ENCODE peak calls at places on chromosome 22, in five cellular contexts. D is breast epithelium; G is psoas muscle; C is endodermal cell; X is CD8-positive, alpha-beta T cell. J is an unnamed sample.

GRCh38 chr22:27962268-27963191 is 43.5 kb upstream of the PITPNB start:
- DNase-seq in D (no peak), G (peak; percentile 77), C (no peak), X (no peak), J (no peak)

GRCh38 chr22:22090650-22091399 is 108.2 kb upstream of the TOP3B start:
- DNase-seq in D (no peak), G (no peak), C (no peak), X (no peak), J (no peak)

GRCh38 chr22:29524440-29525191 is 28.9 kb downstream of the THOC5 start:
- DNase-seq in D (no peak), G (no peak), C (peak; percentile 77), X (no peak), J (peak; percentile 34)

GRCh38 chr22:31680764-31681624 is 19.0 kb upstream of the PISD start:
- DNase-seq in D (no peak), G (no peak), C (no peak), X (no peak), J (no peak)

GRCh38 chr22:42862045-42862734 is 5.1 kb upstream of the ARFGAP3 start:
- DNase-seq in D (no peak), G (no peak), C (no peak), X (no peak), J (no peak)

GRCh38 chr22:22368516-22368915 is 123.9 kb downstream of the VPREB1 start:
- DNase-seq in D (no peak), G (no peak), C (no peak), X (no peak), J (no peak)

GRCh38 chr22:34639911-34640310 is 426.0 kb upstream of the ISX start:
- DNase-seq in D (no peak), G (no peak), C (no peak), X (no peak), J (no peak)

GRCh38 chr22:48171294-48171693 is 1408.8 kb downstream of the TBC1D22A start:
- DNase-seq in D (no peak), G (no peak), C (peak; percentile 74), X (no peak), J (no peak)

GRCh38 chr22:30263883-30264282 is 2.8 kb downstream of the OSM start:
- DNase-seq in D (no peak), G (no peak), C (no peak), X (no peak), J (no peak)

GRCh38 chr22:44109417-44109816 is 71.3 kb upstream of the PARVG start:
- DNase-seq in D (no peak), G (peak; percentile 4), C (no peak), X (no peak), J (no peak)

GRCh38 chr22:29801153-29801552 is 34.0 kb downstream of the UQCR10 start:
- DNase-seq in D (no peak), G (no peak), C (peak; percentile 64), X (no peak), J (no peak)

GRCh38 chr22:43396934-43397457 is 14.8 kb upstream of the MPPED1 start:
- DNase-seq in D (no peak), G (no peak), C (no peak), X (no peak), J (no peak)

GRCh38 chr22:46346680-46347405 is 11.3 kb downstream of the TRMU start:
- DNase-seq in D (no peak), G (peak; percentile 36), C (no peak), X (no peak), J (peak; percentile 82)

GRCh38 chr22:48675828-48676145 is 1151.9 kb downstream of the BRD1 start:
- DNase-seq in D (no peak), G (peak; percentile 38), C (no peak), X (no peak), J (no peak)

GRCh38 chr22:19603767-19604166 is 79.6 kb upstream of the CLDN5 start:
- DNase-seq in D (no peak), G (no peak), C (no peak), X (no peak), J (no peak)

GRCh38 chr22:22171357-22172218 is 73.0 kb upstream of the VPREB1 start:
- DNase-seq in D (no peak), G (no peak), C (peak; percentile 83), X (no peak), J (no peak)

GRCh38 chr22:44755956-44756361 is 3.6 kb downstream of the ARHGAP8 start:
- DNase-seq in D (peak; percentile 75), G (no peak), C (peak; percentile 77), X (no peak), J (peak; percentile 81)

GRCh38 chr22:44131412-44131811 is 49.3 kb upstream of the PARVG start:
- DNase-seq in D (no peak), G (peak; percentile 11), C (no peak), X (no peak), J (no peak)

GRCh38 chr22:45125198-45125597 is 38.5 kb upstream of the NUP50 start:
- DNase-seq in D (no peak), G (no peak), C (no peak), X (no peak), J (no peak)

GRCh38 chr22:43109511-43109910 is 1.0 kb upstream of the BIK start:
- DNase-seq in D (no peak), G (no peak), C (no peak), X (no peak), J (no peak)

GRCh38 chr22:45499746-45500145 is 2.9 kb upstream of the FBLN1 start:
- DNase-seq in D (no peak), G (peak; percentile 67), C (peak; percentile 49), X (no peak), J (no peak)

GRCh38 chr22:44207173-44207980 is 26.7 kb downstream of the PARVG start:
- DNase-seq in D (no peak), G (no peak), C (no peak), X (no peak), J (no peak)

GRCh38 chr22:22060200-22061084 is 77.9 kb upstream of the TOP3B start:
- DNase-seq in D (no peak), G (peak; percentile 76), C (peak; percentile 96), X (peak; percentile 7), J (peak; percentile 47)

GRCh38 chr22:30777589-30777988 is 82.9 kb downstream of the OSBP2 start:
- DNase-seq in D (no peak), G (no peak), C (no peak), X (no peak), J (no peak)

GRCh38 chr22:44737414-44738346 is 14.7 kb upstream of the ARHGAP8 start:
- DNase-seq in D (no peak), G (no peak), C (no peak), X (no peak), J (no peak)

GRCh38 chr22:46096706-46097230 is 53.6 kb upstream of the PPARA start:
- DNase-seq in D (no peak), G (no peak), C (no peak), X (no peak), J (no peak)

GRCh38 chr22:44550666-44551491 is 52.8 kb upstream of the RTL6 start:
- DNase-seq in D (no peak), G (peak; percentile 67), C (peak; percentile 25), X (no peak), J (no peak)

GRCh38 chr22:26464312-26464711 is 19.3 kb downstream of the HPS4 start:
- DNase-seq in D (no peak), G (peak; percentile 78), C (no peak), X (no peak), J (peak; percentile 22)

GRCh38 chr22:46288846-46289243 is 7.8 kb upstream of the GTSE1 start:
- DNase-seq in D (no peak), G (no peak), C (no peak), X (no peak), J (no peak)

GRCh38 chr22:31400023-31400397 is 606 bp downstream of the DRG1 start:
- DNase-seq in D (no peak), G (no peak), C (peak; percentile 48), X (no peak), J (no peak)

GRCh38 chr22:19559324-19559811 is 35.2 kb upstream of the CLDN5 start:
- DNase-seq in D (no peak), G (no peak), C (peak; percentile 68), X (no peak), J (no peak)

GRCh38 chr22:44383071-44383575 is 70.4 kb upstream of the SHISAL1 start:
- DNase-seq in D (no peak), G (peak; percentile 11), C (no peak), X (no peak), J (no peak)

DNA sequence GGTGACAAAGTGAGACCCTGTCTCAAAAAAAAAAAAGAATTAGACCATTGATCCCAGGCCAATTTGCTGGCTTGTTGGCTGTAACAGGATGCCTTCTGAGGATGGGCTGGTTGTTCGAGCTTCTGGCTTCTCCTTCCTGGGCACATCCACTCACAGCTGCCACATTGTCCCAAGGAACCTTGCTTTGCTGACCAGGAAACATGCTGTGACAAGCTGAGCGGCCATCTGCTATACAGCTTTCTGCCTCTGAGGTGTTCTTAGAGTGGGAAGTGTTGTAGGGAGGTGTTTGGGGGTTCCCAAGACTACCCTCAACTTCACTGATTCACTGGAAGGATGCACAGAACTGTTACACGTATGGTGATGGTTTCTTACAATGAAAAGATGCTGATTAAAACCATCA is 6.5 kb downstream of the SNAP29 start:
- DNase-seq in D (no peak), G (no peak), C (no peak), X (no peak), J (no peak)
- H3K4me1 ChIP-seq in D (no peaks in the 10 kb centered on the region), G (peaks cover 6% of the 10 kb centered on the region), C (no peaks in the 10 kb centered on the region), X (no peaks in the 10 kb centered on the region), J (peaks cover 21% of the 10 kb centered on the region)

DNA sequence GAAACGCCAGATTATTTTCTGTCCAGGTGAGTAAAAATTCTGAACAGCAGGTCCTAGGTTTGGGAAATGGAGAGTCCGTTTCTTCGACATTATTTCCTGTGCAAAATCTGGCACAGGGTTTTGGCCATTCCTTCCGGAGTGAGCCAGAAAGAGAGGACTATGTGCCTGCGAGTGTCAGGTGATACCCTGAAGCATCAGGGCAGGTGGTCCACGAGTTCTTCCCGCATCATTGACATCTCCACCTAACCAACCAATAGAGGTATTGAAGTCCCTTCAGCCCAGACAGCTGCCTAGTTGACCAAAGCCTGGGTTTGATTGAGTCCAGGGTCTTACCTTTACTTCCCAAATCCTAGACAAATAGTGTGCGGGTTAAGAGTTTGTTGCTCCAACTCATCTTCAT is 808 bp downstream of the SNAP29 start:
- DNase-seq in D (no peak), G (no peak), C (no peak), X (no peak), J (no peak)
- H3K27ac ChIP-seq in D (peak overlapping the region; percentile 94), G (peak overlapping the region; percentile 91), C (no peak overlapping the region), X (peak overlapping the region; percentile 72), J (peak overlapping the region; percentile 91)

DNA sequence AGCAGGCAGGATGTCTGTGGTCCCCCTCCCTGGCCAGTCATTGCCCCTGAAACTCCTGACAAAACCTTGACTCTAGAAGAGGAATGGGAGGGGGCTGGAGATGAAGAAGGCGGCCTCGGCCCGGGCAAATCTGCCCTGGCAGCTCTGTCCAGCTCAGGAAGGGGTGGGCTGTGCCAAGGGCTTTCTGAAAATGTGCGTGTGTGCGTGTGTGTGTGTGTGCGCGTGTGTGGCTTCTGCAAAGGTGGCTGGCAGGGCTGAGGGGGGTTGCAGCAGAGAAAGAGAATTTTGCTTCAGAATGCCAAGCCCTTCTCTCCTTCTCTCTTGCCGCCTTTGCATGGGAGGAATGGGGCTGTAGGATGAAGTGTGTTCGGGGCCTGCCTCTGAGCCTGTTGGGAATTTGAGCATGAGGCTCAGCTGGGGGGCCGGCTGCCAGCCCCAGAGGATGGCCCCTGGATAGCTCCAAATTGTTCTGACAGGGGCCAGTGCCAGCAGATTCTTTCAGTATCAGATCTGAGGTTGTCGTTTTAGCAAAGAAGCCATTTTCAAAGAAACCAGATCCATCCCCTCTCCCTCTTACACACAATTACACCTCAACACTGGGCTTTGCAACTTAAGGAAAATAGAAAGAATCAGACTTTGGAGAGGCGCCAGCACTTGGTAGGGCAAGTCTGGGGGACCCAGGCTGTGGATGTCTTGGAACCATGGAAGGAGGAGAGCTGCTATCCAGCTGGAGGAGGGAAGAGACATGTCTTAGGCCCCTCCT is 3.5 kb downstream of the TIMP3 start:
- DNase-seq in D (no peak), G (no peak), C (no peak), X (no peak), J (no peak)
- H3K4me3 ChIP-seq in D (peak overlapping the region; percentile 96), G (peak overlapping the region; percentile 78), C (no peak overlapping the region), X (no peak overlapping the region), J (no peak overlapping the region)

GRCh38 chr22:38248280-38248679 is 24.5 kb downstream of the TMEM184B start:
- DNase-seq in D (no peak), G (no peak), C (no peak), X (no peak), J (no peak)
- H3K4me1 ChIP-seq in D (peaks cover 5% of the 10 kb centered on the region), G (peaks cover 26% of the 10 kb centered on the region), C (no peaks in the 10 kb centered on the region), X (no peaks in the 10 kb centered on the region), J (no peaks in the 10 kb centered on the region)

J was measured in body of pancreas.